ENCODE peak calls at places on chromosomes 12 and 14, in six cellular contexts. One of them, this sample, is unnamed.

GRCh38 chr12:73158341-73158740 is 886.2 kb downstream of the TRHDE start:
- DNase-seq in HFFc6: no peak
- DNase-seq in fibroblast of mammary gland: no peak
- DNase-seq in naive thymus-derived CD8-positive, alpha-beta T cell: no peak
- DNase-seq in NCI-H748 treated with DMSO at 0.1 percent for 48 hours: no peak
- DNase-seq in cardiac muscle cell: no peak
- DNase-seq in this sample: no peak

GRCh38 chr12:6964605-6965025 is 5.8 kb downstream of the PHB2 start:
- DNase-seq in cardiac muscle cell: no peak
- DNase-seq in fibroblast of mammary gland: no peak
- DNase-seq in NCI-H748 treated with DMSO at 0.1 percent for 48 hours: no peak
- DNase-seq in naive thymus-derived CD8-positive, alpha-beta T cell: no peak
- DNase-seq in HFFc6: no peak
- DNase-seq in this sample: no peak

GRCh38 chr14:99790978-99791376 is 2.2 kb upstream of the EML1 start:
- DNase-seq in HFFc6: no peak
- DNase-seq in fibroblast of mammary gland: no peak
- DNase-seq in naive thymus-derived CD8-positive, alpha-beta T cell: no peak
- DNase-seq in cardiac muscle cell: no peak
- DNase-seq in NCI-H748 treated with DMSO at 0.1 percent for 48 hours: no peak
- DNase-seq in this sample: no peak

GRCh38 chr14:50744242-50744641 is 76.1 kb upstream of the SAV1 start:
- DNase-seq in naive thymus-derived CD8-positive, alpha-beta T cell: no peak
- DNase-seq in NCI-H748 treated with DMSO at 0.1 percent for 48 hours: no peak
- DNase-seq in HFFc6: no peak
- DNase-seq in fibroblast of mammary gland: no peak
- DNase-seq in cardiac muscle cell: no peak
- DNase-seq in this sample: no peak

GRCh38 chr14:106209745-106210144 is 683.4 kb downstream of the TMEM121 start:
- DNase-seq in naive thymus-derived CD8-positive, alpha-beta T cell: no peak
- DNase-seq in fibroblast of mammary gland: no peak
- DNase-seq in HFFc6: no peak
- DNase-seq in NCI-H748 treated with DMSO at 0.1 percent for 48 hours: no peak
- DNase-seq in cardiac muscle cell: no peak
- DNase-seq in this sample: no peak

GRCh38 chr12:56998981-56999380 is 7.4 kb downstream of the ZBTB39 start:
- DNase-seq in NCI-H748 treated with DMSO at 0.1 percent for 48 hours: no peak
- DNase-seq in naive thymus-derived CD8-positive, alpha-beta T cell: no peak
- DNase-seq in HFFc6: no peak
- DNase-seq in fibroblast of mammary gland: peak
- DNase-seq in cardiac muscle cell: no peak
- DNase-seq in this sample: no peak

GRCh38 chr14:65230287-65230728 is 128.0 kb upstream of the MAX start:
- DNase-seq in HFFc6: peak
- DNase-seq in NCI-H748 treated with DMSO at 0.1 percent for 48 hours: peak
- DNase-seq in naive thymus-derived CD8-positive, alpha-beta T cell: no peak
- DNase-seq in fibroblast of mammary gland: peak
- DNase-seq in cardiac muscle cell: peak
- DNase-seq in this sample: peak

GRCh38 chr14:96349286-96350075 is 13.7 kb downstream of the ATG2B start:
- DNase-seq in NCI-H748 treated with DMSO at 0.1 percent for 48 hours: no peak
- DNase-seq in HFFc6: no peak
- DNase-seq in naive thymus-derived CD8-positive, alpha-beta T cell: no peak
- DNase-seq in fibroblast of mammary gland: no peak
- DNase-seq in cardiac muscle cell: no peak
- DNase-seq in this sample: no peak

GRCh38 chr12:122076743-122077495 is 1.6 kb upstream of the MLXIP start:
- DNase-seq in fibroblast of mammary gland: no peak
- DNase-seq in naive thymus-derived CD8-positive, alpha-beta T cell: no peak
- DNase-seq in HFFc6: no peak
- DNase-seq in NCI-H748 treated with DMSO at 0.1 percent for 48 hours: no peak
- DNase-seq in cardiac muscle cell: no peak
- DNase-seq in this sample: no peak

GRCh38 chr14:91419044-91419397 is 1.4 kb upstream of the CCDC88C start:
- DNase-seq in HFFc6: no peak
- DNase-seq in naive thymus-derived CD8-positive, alpha-beta T cell: peak
- DNase-seq in fibroblast of mammary gland: no peak
- DNase-seq in cardiac muscle cell: no peak
- DNase-seq in NCI-H748 treated with DMSO at 0.1 percent for 48 hours: no peak
- DNase-seq in this sample: no peak

GRCh38 chr12:12999276-12999958 is 648 bp downstream of the HEBP1 start:
- DNase-seq in NCI-H748 treated with DMSO at 0.1 percent for 48 hours: no peak
- DNase-seq in naive thymus-derived CD8-positive, alpha-beta T cell: no peak
- DNase-seq in fibroblast of mammary gland: peak
- DNase-seq in cardiac muscle cell: peak
- DNase-seq in HFFc6: no peak
- DNase-seq in this sample: no peak

GRCh38 chr12:22657538-22657937 is 32.6 kb downstream of the ETNK1 start:
- DNase-seq in NCI-H748 treated with DMSO at 0.1 percent for 48 hours: no peak
- DNase-seq in fibroblast of mammary gland: peak
- DNase-seq in naive thymus-derived CD8-positive, alpha-beta T cell: no peak
- DNase-seq in cardiac muscle cell: no peak
- DNase-seq in HFFc6: no peak
- DNase-seq in this sample: no peak

GRCh38 chr12:33423706-33424105 is 15.9 kb downstream of the SYT10 start:
- DNase-seq in naive thymus-derived CD8-positive, alpha-beta T cell: no peak
- DNase-seq in fibroblast of mammary gland: no peak
- DNase-seq in NCI-H748 treated with DMSO at 0.1 percent for 48 hours: no peak
- DNase-seq in HFFc6: no peak
- DNase-seq in cardiac muscle cell: no peak
- DNase-seq in this sample: no peak

GRCh38 chr14:88164906-88165534 is 158.0 kb downstream of the KCNK10 start:
- DNase-seq in HFFc6: no peak
- DNase-seq in cardiac muscle cell: no peak
- DNase-seq in fibroblast of mammary gland: no peak
- DNase-seq in NCI-H748 treated with DMSO at 0.1 percent for 48 hours: no peak
- DNase-seq in naive thymus-derived CD8-positive, alpha-beta T cell: no peak
- DNase-seq in this sample: no peak

GRCh38 chr14:68210729-68211299 is 391.2 kb downstream of the RAD51B start:
- DNase-seq in HFFc6: peak
- DNase-seq in NCI-H748 treated with DMSO at 0.1 percent for 48 hours: no peak
- DNase-seq in fibroblast of mammary gland: peak
- DNase-seq in cardiac muscle cell: peak
- DNase-seq in naive thymus-derived CD8-positive, alpha-beta T cell: peak
- DNase-seq in this sample: no peak

GRCh38 chr14:105482486-105483110 is 4.1 kb upstream of the CRIP1 start:
- DNase-seq in HFFc6: no peak
- DNase-seq in NCI-H748 treated with DMSO at 0.1 percent for 48 hours: no peak
- DNase-seq in naive thymus-derived CD8-positive, alpha-beta T cell: no peak
- DNase-seq in fibroblast of mammary gland: no peak
- DNase-seq in cardiac muscle cell: no peak
- DNase-seq in this sample: no peak

GRCh38 chr12:102769323-102769916 is 147.6 kb downstream of the PAH start:
- DNase-seq in cardiac muscle cell: peak
- DNase-seq in naive thymus-derived CD8-positive, alpha-beta T cell: peak
- DNase-seq in NCI-H748 treated with DMSO at 0.1 percent for 48 hours: peak
- DNase-seq in HFFc6: peak
- DNase-seq in fibroblast of mammary gland: peak
- DNase-seq in this sample: no peak

GRCh38 chr12:132588821-132589669 is 21.3 kb downstream of the LRCOL1 start:
- DNase-seq in cardiac muscle cell: no peak
- DNase-seq in NCI-H748 treated with DMSO at 0.1 percent for 48 hours: no peak
- DNase-seq in fibroblast of mammary gland: no peak
- DNase-seq in HFFc6: no peak
- DNase-seq in naive thymus-derived CD8-positive, alpha-beta T cell: no peak
- DNase-seq in this sample: no peak

GRCh38 chr12:39464976-39465375 is 22.1 kb upstream of the KIF21A start:
- DNase-seq in HFFc6: no peak
- DNase-seq in NCI-H748 treated with DMSO at 0.1 percent for 48 hours: no peak
- DNase-seq in naive thymus-derived CD8-positive, alpha-beta T cell: no peak
- DNase-seq in cardiac muscle cell: no peak
- DNase-seq in fibroblast of mammary gland: no peak
- DNase-seq in this sample: no peak

GRCh38 chr14:106845286-106846087 is 1319.1 kb downstream of the TMEM121 start:
- DNase-seq in fibroblast of mammary gland: no peak
- DNase-seq in cardiac muscle cell: no peak
- DNase-seq in NCI-H748 treated with DMSO at 0.1 percent for 48 hours: peak
- DNase-seq in HFFc6: no peak
- DNase-seq in naive thymus-derived CD8-positive, alpha-beta T cell: peak
- DNase-seq in this sample: no peak

GRCh38 chr14:81432171-81432570 is 32.0 kb upstream of the STON2 start:
- DNase-seq in fibroblast of mammary gland: no peak
- DNase-seq in HFFc6: no peak
- DNase-seq in NCI-H748 treated with DMSO at 0.1 percent for 48 hours: no peak
- DNase-seq in naive thymus-derived CD8-positive, alpha-beta T cell: no peak
- DNase-seq in cardiac muscle cell: no peak
- DNase-seq in this sample: no peak

This sample was measured in anterior cingulate cortex.